ENCODE peak calls at places on chromosomes 2 and 18, in seven cellular contexts. B, D, L, Y, O, T and K are unnamed samples.

GRCh38 chr2:113894156-113894743 is 4.4 kb downstream of the ACTR3 start:
- DNase-seq in B (peak; percentile 96), D (no peak), L (peak; percentile 41), Y (peak; percentile 93), O (no peak), T (no peak), K (no peak)

GRCh38 chr2:227324671-227325055 is 388 bp upstream of the MFF start:
- DNase-seq in B (no peak), D (peak; percentile 31), L (no peak), Y (peak; percentile 50), O (no peak), T (peak; percentile 27), K (no peak)

GRCh38 chr2:240310645-240311044 is 124.8 kb upstream of the GPC1 start:
- DNase-seq in B (no peak), D (no peak), L (no peak), Y (no peak), O (no peak), T (no peak), K (no peak)

GRCh38 chr18:78766651-78767533 is 212.7 kb upstream of the SALL3 start:
- DNase-seq in B (no peak), D (no peak), L (no peak), Y (no peak), O (no peak), T (no peak), K (no peak)

GRCh38 chr2:68319397-68320117 is at the start of gene CNRIP1:
- DNase-seq in B (peak; percentile 52), D (peak; percentile 50), L (peak; percentile 63), Y (peak; percentile 72), O (no peak), T (peak; percentile 42), K (no peak)

GRCh38 chr2:47007221-47007825 is 91.7 kb upstream of the MCFD2 start:
- DNase-seq in B (no peak), D (no peak), L (no peak), Y (no peak), O (no peak), T (no peak), K (no peak)

GRCh38 chr18:10226971-10227370 is 227.5 kb upstream of the APCDD1 start:
- DNase-seq in B (no peak), D (no peak), L (no peak), Y (no peak), O (no peak), T (no peak), K (no peak)

GRCh38 chr2:230983566-230983965 is 12.4 kb upstream of the SPATA3 start:
- DNase-seq in B (no peak), D (no peak), L (no peak), Y (no peak), O (no peak), T (no peak), K (no peak)

GRCh38 chr18:13260114-13260926 is 41.8 kb downstream of the LDLRAD4 start:
- DNase-seq in B (no peak), D (no peak), L (no peak), Y (no peak), O (no peak), T (no peak), K (no peak)

GRCh38 chr18:31042391-31043181 is at the start of gene DSC3:
- DNase-seq in B (no peak), D (peak; percentile 38), L (peak; percentile 70), Y (peak; percentile 49), O (no peak), T (peak; percentile 20), K (no peak)
- H3K4me3 ChIP-seq in B (no peak within 1 kb of the TSS), D (peak within 1 kb of the TSS; percentile 11), L (peak within 1 kb of the TSS; percentile 45), Y (peak within 1 kb of the TSS; percentile 34), O (no peak within 1 kb of the TSS), T (no peak within 1 kb of the TSS), K (no peak within 1 kb of the TSS)

DNA sequence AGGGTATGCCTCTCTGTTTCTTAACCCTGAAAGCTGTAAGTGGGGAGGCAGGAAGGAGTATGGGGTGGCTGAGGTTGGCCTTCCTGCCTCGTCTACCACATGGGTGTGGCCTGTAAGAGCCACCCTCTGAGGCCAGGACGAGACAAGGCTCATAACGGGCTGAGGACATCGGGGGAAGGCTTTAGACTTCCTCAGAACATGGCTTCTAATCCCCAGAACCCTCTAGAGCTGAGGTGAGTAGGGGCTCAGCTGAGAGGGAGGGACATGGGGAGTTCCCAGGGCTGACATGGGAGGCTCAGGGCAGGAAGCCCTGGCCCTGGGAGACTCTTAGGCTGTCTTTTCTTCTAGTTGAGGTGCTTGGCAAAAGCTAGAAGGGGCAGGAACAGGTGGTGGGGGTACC is 36.7 kb downstream of the EMX1 start:
- DNase-seq in B (no peak), D (no peak), L (no peak), Y (peak; percentile 70), O (peak; percentile 39), T (no peak), K (peak; percentile 63)
- H3K4me3 ChIP-seq in B (no peak overlapping the region), D (no peak overlapping the region), L (no peak overlapping the region), Y (peak overlapping the region; percentile 32), O (peak overlapping the region; percentile 26), T (no peak overlapping the region), K (peak overlapping the region; percentile 48)

GRCh38 chr2:9004338-9005204 is 1.1 kb upstream of the MBOAT2 start:
- DNase-seq in B (no peak), D (no peak), L (no peak), Y (no peak), O (no peak), T (no peak), K (no peak)
- H3K4me3 ChIP-seq in B (peak overlapping the region; percentile 83), D (peak overlapping the region; percentile 75), L (peak overlapping the region; percentile 73), Y (peak overlapping the region; percentile 29), O (peak overlapping the region; percentile 60), T (peak overlapping the region; percentile 63), K (peak overlapping the region; percentile 66)

GRCh38 chr2:32910883-32911598 is 35.7 kb upstream of the LTBP1 start:
- DNase-seq in B (no peak), D (no peak), L (no peak), Y (no peak), O (no peak), T (peak; percentile 14), K (peak; percentile 4)
- H3K4me3 ChIP-seq in B (no peak overlapping the region), D (no peak overlapping the region), L (no peak overlapping the region), Y (no peak overlapping the region), O (no peak overlapping the region), T (no peak overlapping the region), K (no peak overlapping the region)

DNA sequence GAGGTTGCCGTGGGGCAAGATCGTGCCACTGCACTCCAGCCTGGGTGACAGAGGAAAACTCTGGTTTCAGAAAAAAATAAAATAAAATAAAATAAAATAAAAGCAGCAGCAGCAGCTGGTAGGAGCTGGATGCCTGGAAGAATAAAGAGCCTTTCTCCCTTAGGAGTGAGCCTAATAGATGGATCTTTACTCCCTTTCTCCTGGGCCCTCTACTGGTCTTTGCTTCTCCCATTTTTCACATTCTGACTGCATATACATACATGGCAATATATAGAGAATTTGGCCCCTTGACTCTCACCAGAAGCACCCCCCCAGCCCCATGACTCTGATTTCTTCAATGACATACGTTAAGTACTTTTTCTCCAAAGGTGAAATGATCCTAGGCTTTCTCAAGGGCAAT is 9.8 kb upstream of the MALT1 start:
- DNase-seq in B (no peak), D (no peak), L (peak; percentile 17), Y (no peak), O (no peak), T (no peak), K (no peak)
- H3K4me3 ChIP-seq in B (no peak overlapping the region), D (no peak overlapping the region), L (no peak overlapping the region), Y (no peak overlapping the region), O (no peak overlapping the region), T (no peak overlapping the region), K (no peak overlapping the region)

GRCh38 chr2:61688369-61689334 is 150.5 kb upstream of the XPO1 start:
- DNase-seq in B (no peak), D (no peak), L (no peak), Y (no peak), O (no peak), T (no peak), K (no peak)
- H3K4me3 ChIP-seq in B (no peak overlapping the region), D (no peak overlapping the region), L (no peak overlapping the region), Y (no peak overlapping the region), O (no peak overlapping the region), T (no peak overlapping the region), K (no peak overlapping the region)

GRCh38 chr2:176138526-176139169 is 9.1 kb downstream of the HOXD8 start:
- DNase-seq in B (no peak), D (no peak), L (no peak), Y (no peak), O (peak; percentile 15), T (no peak), K (no peak)

GRCh38 chr2:176136375-176137248 is 7.1 kb downstream of the HOXD8 start:
- DNase-seq in B (no peak), D (peak; percentile 63), L (peak; percentile 54), Y (peak; percentile 38), O (peak; percentile 20), T (peak; percentile 75), K (no peak)

GRCh38 chr2:176139170-176139611 is 9.7 kb downstream of the HOXD8 start:
- DNase-seq in B (no peak), D (no peak), L (no peak), Y (no peak), O (no peak), T (no peak), K (no peak)

GRCh38 chr2:176137883-176138282 is 8.4 kb downstream of the HOXD8 start:
- DNase-seq in B (no peak), D (no peak), L (no peak), Y (no peak), O (no peak), T (no peak), K (no peak)

GRCh38 chr2:176137249-176137573 is 7.7 kb downstream of the HOXD8 start:
- DNase-seq in B (no peak), D (no peak), L (no peak), Y (no peak), O (no peak), T (no peak), K (no peak)
- H3K4me3 ChIP-seq in B (peak overlapping the region; percentile 69), D (peak overlapping the region; percentile 60), L (peak overlapping the region; percentile 67), Y (no peak overlapping the region), O (no peak overlapping the region), T (peak overlapping the region; percentile 56), K (no peak overlapping the region)

GRCh38 chr18:35267161-35267651 is 22.8 kb downstream of the ZSCAN30 start:
- DNase-seq in B (no peak), D (peak; percentile 69), L (no peak), Y (no peak), O (peak; percentile 47), T (peak; percentile 78), K (no peak)
- H3K4me3 ChIP-seq in B (peak overlapping the region; percentile 23), D (peak overlapping the region; percentile 56), L (no peak overlapping the region), Y (no peak overlapping the region), O (peak overlapping the region; percentile 78), T (peak overlapping the region; percentile 46), K (no peak overlapping the region)